ENCODE peak calls at places on chromosome 10, in four cellular contexts. Z is HCT116, Y is A549, C is H54. B is an unnamed sample.

GRCh38 chr10:31483546-31483945 is 164.5 kb downstream of the ZEB1 start:
- DNase-seq in C (no peak), Z (no peak), Y (no peak), B (no peak)

GRCh38 chr10:57962839-57963238 is 304.9 kb downstream of the IPMK start:
- DNase-seq in Y (no peak), Z (no peak), C (no peak), B (peak; percentile 17)

GRCh38 chr10:68053553-68053952 is 21.5 kb downstream of the HERC4 start:
- DNase-seq in Y (no peak), C (no peak), Z (no peak), B (no peak)

GRCh38 chr10:57657164-57657765 is 610.4 kb downstream of the IPMK start:
- DNase-seq in C (peak; percentile 7), Z (peak; percentile 13), Y (peak; percentile 76), B (peak; percentile 37)

GRCh38 chr10:31288961-31289360 is 30.1 kb upstream of the ZEB1 start:
- DNase-seq in C (no peak), Y (no peak), Z (no peak), B (no peak)

GRCh38 chr10:55200020-55200419 is 399.0 kb upstream of the PCDH15 start:
- DNase-seq in Z (no peak), Y (no peak), C (no peak), B (no peak)

GRCh38 chr10:120283093-120283492 is 173.9 kb upstream of the PLPP4 start:
- DNase-seq in Y (no peak), C (no peak), Z (no peak), B (no peak)

GRCh38 chr10:130806426-130806825 is 505.1 kb downstream of the TCERG1L start:
- DNase-seq in Y (no peak), Z (no peak), C (no peak), B (no peak)

GRCh38 chr10:23479798-23480473 is 41.1 kb downstream of the OTUD1 start:
- DNase-seq in Z (no peak), Y (no peak), C (no peak), B (no peak)

GRCh38 chr10:129849452-129849750 is 114.7 kb downstream of the EBF3 start:
- DNase-seq in C (no peak), Z (no peak), Y (no peak), B (no peak)

GRCh38 chr10:119502214-119502613 is 40.3 kb downstream of the RGS10 start:
- DNase-seq in Z (no peak), C (no peak), Y (no peak), B (no peak)

GRCh38 chr10:52029628-52030027 is 284.5 kb upstream of the DKK1 start:
- DNase-seq in Y (no peak), C (no peak), Z (no peak), B (no peak)

GRCh38 chr10:43055991-43056567 is 20.8 kb upstream of the RET start:
- DNase-seq in Y (no peak), Z (no peak), C (no peak), B (no peak)

GRCh38 chr10:35135861-35136260 is 9.2 kb downstream of the CREM start:
- DNase-seq in C (no peak), Y (no peak), Z (no peak), B (no peak)

GRCh38 chr10:106815427-106816043 is 349.0 kb downstream of the SORCS1 start:
- DNase-seq in Z (no peak), C (no peak), Y (no peak), B (no peak)

GRCh38 chr10:64731016-64731415 is 1209.8 kb downstream of the REEP3 start:
- DNase-seq in C (no peak), Y (no peak), Z (no peak), B (no peak)

GRCh38 chr10:3774814-3775670 is 10.0 kb downstream of the KLF6 start:
- DNase-seq in C (no peak), Z (peak; percentile 68), Y (peak; percentile 74), B (peak; percentile 50)

GRCh38 chr10:112343056-112343806 is 30.7 kb upstream of the ACSL5 start:
- DNase-seq in Y (no peak), C (no peak), Z (no peak), B (no peak)

GRCh38 chr10:73785721-73786511 is 510 bp downstream of the ZSWIM8 start:
- DNase-seq in Y (no peak), Z (no peak), C (peak; percentile 51), B (peak; percentile 69)

GRCh38 chr10:91604936-91605534 is 27.8 kb downstream of the PPP1R3C start:
- DNase-seq in C (no peak), Z (no peak), Y (peak; percentile 48), B (no peak)

GRCh38 chr10:99681553-99681952 is 22.2 kb downstream of the ENTPD7 start:
- DNase-seq in C (no peak), Y (no peak), Z (no peak), B (no peak)

GRCh38 chr10:22606164-22606614 is 108.2 kb downstream of the PIP4K2A start:
- DNase-seq in Y (no peak), C (no peak), Z (no peak), B (no peak)

DNA sequence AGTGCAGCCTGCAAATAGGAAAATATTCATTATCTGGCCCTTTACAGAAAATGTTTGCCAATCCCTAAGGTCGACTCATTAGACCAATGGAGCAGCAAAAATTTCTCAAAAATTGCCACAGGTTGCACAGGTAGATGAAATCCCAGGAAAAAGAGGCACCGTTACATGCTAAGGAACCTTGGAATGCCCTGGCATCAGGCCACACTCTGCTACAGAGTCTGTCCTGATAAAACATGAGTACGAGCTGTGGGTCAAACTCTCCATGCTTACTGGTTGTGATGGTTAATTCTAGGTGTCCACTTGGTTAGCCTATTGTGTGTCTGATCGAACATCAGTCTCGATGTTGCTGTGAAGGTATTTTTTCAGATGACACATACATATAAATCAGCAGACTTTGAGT is 7.8 kb upstream of the RASSF4 start:
- DNase-seq in Y (no peak), C (no peak), Z (no peak), B (no peak)
- TF ChIP-seq POLR2A in Y (no peak), C (no peak), Z (no peak), B (no peak)

DNA sequence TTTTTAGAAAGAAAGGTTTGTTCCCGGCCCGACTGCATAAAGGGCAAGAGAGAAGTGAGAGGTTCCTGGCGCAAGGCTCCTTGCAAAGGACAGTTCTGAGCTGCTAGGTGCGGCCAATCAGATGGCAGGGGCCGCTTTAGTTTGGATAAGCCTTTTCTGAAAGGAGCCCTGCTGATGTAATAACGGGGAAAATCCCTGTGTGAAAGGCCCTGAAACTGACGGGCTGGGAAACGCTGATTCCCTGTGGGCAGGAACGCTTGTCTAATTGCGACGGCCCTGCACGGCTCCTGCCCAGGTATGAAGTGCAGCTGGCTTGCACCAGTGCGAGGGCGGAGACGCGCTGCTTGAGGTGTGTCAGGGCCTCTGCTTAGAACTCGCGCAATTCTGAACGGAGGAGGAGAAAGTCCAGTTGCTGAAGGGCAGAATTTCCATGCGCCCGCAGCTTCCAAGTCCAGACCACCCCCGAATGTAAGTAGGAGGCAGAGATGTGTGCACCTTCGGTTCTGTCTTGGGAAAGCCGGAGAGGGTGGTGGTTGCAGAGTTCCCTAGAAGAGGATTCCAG is 30.5 kb downstream of the TACC2 start:
- DNase-seq in Z (no peak), C (no peak), Y (peak; percentile 47), B (no peak)
- TF ChIP-seq POLR2A in Z (no peak), C (no peak), Y (no peak), B (no peak)

GRCh38 chr10:50625663-50626062 is 1.9 kb upstream of the SGMS1 start:
- DNase-seq in Y (no peak), Z (no peak), C (no peak), B (peak; percentile 64)

GRCh38 chr10:50623299-50624153 is at the start of gene SGMS1:
- DNase-seq in C (peak; percentile 60), Z (peak; percentile 50), Y (peak; percentile 86), B (peak; percentile 89)

GRCh38 chr10:50624154-50624865 is 554 bp upstream of the SGMS1 start:
- DNase-seq in Z (peak; percentile 87), C (peak; percentile 73), Y (peak; percentile 96), B (peak; percentile 98)

GRCh38 chr10:50622497-50623298 is 1.1 kb downstream of the SGMS1 start:
- DNase-seq in Y (peak; percentile 17), Z (no peak), C (no peak), B (peak; percentile 78)

GRCh38 chr10:50624866-50625491 is 1.2 kb upstream of the SGMS1 start:
- DNase-seq in C (peak; percentile 64), Y (peak; percentile 86), Z (peak; percentile 41), B (peak; percentile 93)
- TF ChIP-seq POLR2A in C (peak; percentile 55), Y (peak; percentile 55), Z (peak; percentile 78), B (peak; percentile 68)

GRCh38 chr10:45593938-45594275 is 78.7 kb downstream of the ZFAND4 start:
- DNase-seq in C (no peak), Z (no peak), Y (no peak), B (no peak)

GRCh38 chr10:45592432-45592831 is 80.1 kb downstream of the ZFAND4 start:
- DNase-seq in Y (no peak), Z (no peak), C (no peak), B (no peak)

GRCh38 chr10:45596556-45596955 is 76.0 kb downstream of the ZFAND4 start:
- DNase-seq in C (no peak), Y (no peak), Z (no peak), B (no peak)

GRCh38 chr10:45592926-45593325 is 79.6 kb downstream of the ZFAND4 start:
- DNase-seq in Y (no peak), Z (no peak), C (no peak), B (peak; percentile 47)

DNA sequence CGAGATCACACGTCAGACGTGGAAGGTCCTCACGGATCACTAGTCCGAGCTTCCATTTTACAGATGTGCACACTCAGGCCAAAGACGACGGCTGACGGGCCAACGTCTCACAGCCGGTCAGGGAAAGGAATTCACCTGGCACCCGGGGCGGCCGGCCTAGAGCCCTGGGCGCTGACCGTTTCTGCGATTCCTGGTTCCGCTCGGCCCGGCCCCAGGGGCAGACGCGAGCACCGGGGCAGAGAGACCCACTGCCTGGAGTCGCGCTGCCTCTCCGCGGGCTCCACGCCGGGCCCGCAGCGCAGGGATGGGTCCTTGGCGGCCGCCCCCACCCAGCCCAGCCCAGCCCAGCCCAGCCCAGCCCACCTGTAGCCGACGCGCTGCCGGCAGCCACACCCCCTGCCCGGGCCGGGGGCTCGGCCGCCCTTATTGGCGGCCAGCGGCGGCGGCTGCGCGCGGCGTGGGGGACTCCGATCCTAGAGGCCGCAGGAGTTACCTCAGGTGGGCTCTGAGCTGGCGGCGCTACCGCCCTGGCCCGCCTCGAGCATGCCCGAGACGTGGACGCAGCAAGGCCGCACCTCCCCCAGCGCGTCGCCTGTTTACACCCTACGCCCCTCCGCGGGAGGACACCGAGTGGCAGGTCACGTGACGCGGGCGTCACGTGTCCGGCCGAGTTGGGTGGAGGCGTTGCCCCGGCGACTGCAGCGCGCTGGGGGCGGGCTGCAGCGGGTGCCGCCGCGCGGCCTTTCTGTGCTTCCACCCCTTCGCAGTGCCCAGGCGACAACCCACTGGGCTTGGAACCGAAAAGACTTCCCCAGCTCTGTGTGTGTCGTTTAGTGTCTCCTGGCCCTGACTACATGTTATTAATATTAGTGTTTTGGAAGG is 78.1 kb downstream of the ZFAND4 start:
- DNase-seq in Y (peak; percentile 95), Z (peak; percentile 86), C (peak; percentile 94), B (peak; percentile 98)
- TF ChIP-seq POLR2A in Y (peak; percentile 50), Z (no peak), C (peak; percentile 33), B (peak; percentile 68)

GRCh38 chr10:102001435-102002068 is 54.4 kb downstream of the ARMH3 start:
- DNase-seq in Z (no peak), C (no peak), Y (no peak), B (no peak)
- TF ChIP-seq POLR2A in Z (no peak), C (no peak), Y (no peak), B (no peak)

B was measured in erythroblast.